ENCODE peak calls at places on chromosomes 2 and 18, in six cellular contexts. D is iPS-NIHi11; N is amygdala; B is CD8-positive, alpha-beta memory T cell; I is activated T-helper 1 cell treated with Interleukin-2 at 50 U/mL for 16 hours; P is stimulated activated CD4-positive, alpha-beta T cell treated with anti-CD3 and anti-CD28 coated beads, Interleukin-15, amount 100 ng/mL, for 24 hours. W is an unnamed sample.

GRCh38 chr18:9814431-9814830 is 71.3 kb upstream of the TXNDC2 start:
- DNase-seq in D (no peak), B (no peak), P (no peak), I (no peak), N (no peak), W (no peak)

GRCh38 chr2:6934329-6934728 is 17.1 kb downstream of the RNF144A start:
- DNase-seq in D (no peak), I (no peak), P (no peak), B (no peak), N (no peak), W (no peak)

GRCh38 chr2:215974700-215975429 is 38.5 kb downstream of the MREG start:
- DNase-seq in D (no peak), N (no peak), I (no peak), P (no peak), B (no peak), W (no peak)

GRCh38 chr2:42238644-42239288 is 69.6 kb downstream of the EML4 start:
- DNase-seq in B (peak), D (no peak), I (peak), P (peak), N (no peak), W (peak)

GRCh38 chr2:161556440-161556839 is 67.8 kb upstream of the SLC4A10 start:
- DNase-seq in P (no peak), I (no peak), D (no peak), B (no peak), N (no peak), W (no peak)

GRCh38 chr2:1620081-1620480 is 124.2 kb downstream of the PXDN start:
- DNase-seq in I (no peak), P (no peak), N (no peak), B (no peak), D (no peak), W (no peak)

GRCh38 chr2:34949316-34949715 is 1350.2 kb upstream of the FAM98A start:
- DNase-seq in D (no peak), I (no peak), B (no peak), N (no peak), P (no peak), W (no peak)

GRCh38 chr2:239780236-239780997 is 244.7 kb downstream of the NDUFA10 start:
- DNase-seq in D (no peak), N (no peak), B (no peak), I (no peak), P (no peak), W (no peak)

GRCh38 chr2:38037325-38037724 is 38.6 kb downstream of the CYP1B1 start:
- DNase-seq in I (no peak), N (no peak), B (no peak), P (no peak), D (no peak), W (no peak)

GRCh38 chr2:195382186-195382585 is 274.8 kb upstream of the SLC39A10 start:
- DNase-seq in P (peak), B (peak), I (peak), D (no peak), N (no peak), W (no peak)